ENCODE peak calls at places on chromosome 21, in five cellular contexts. J, Z, E, G and Q are unnamed samples.

GRCh38 chr21:31075844-31076243 is 37.6 kb upstream of the KRTAP19-8 start:
- DNase-seq in G (no peak), J (no peak), E (no peak), Z (no peak), Q (no peak)

GRCh38 chr21:17769049-17769845 is 49.9 kb downstream of the C21orf91 start:
- DNase-seq in G (no peak), Z (no peak), E (no peak), J (no peak), Q (no peak)

GRCh38 chr21:43662286-43662685 is 2.9 kb downstream of the RRP1B start:
- DNase-seq in Z (no peak), J (no peak), G (no peak), E (peak; percentile 12), Q (no peak)

GRCh38 chr21:40422851-40423635 is 423.9 kb downstream of the DSCAM start:
- DNase-seq in G (no peak), J (no peak), Z (no peak), E (no peak), Q (no peak)

GRCh38 chr21:31874817-31875216 is 2.0 kb downstream of the HUNK start:
- DNase-seq in E (no peak), G (no peak), Z (peak; percentile 26), J (no peak), Q (no peak)

GRCh38 chr21:37939251-37939650 is 23.0 kb upstream of the KCNJ6 start:
- DNase-seq in E (no peak), Z (peak; percentile 19), G (no peak), J (no peak), Q (no peak)

GRCh38 chr21:40049031-40049958 is 182.1 kb downstream of the PCP4 start:
- DNase-seq in E (peak; percentile 11), Z (peak; percentile 14), J (no peak), G (no peak), Q (no peak)

GRCh38 chr21:37803076-37803475 is 113.2 kb downstream of the KCNJ6 start:
- DNase-seq in J (no peak), Z (no peak), G (no peak), E (no peak), Q (no peak)

GRCh38 chr21:46104104-46104503 is 6.2 kb downstream of the COL6A2 start:
- DNase-seq in G (no peak), Z (no peak), J (no peak), E (no peak), Q (no peak)

GRCh38 chr21:31713973-31714740 is 17.8 kb downstream of the SCAF4 start:
- DNase-seq in E (peak; percentile 45), Z (no peak), G (no peak), J (no peak), Q (no peak)

GRCh38 chr21:33951276-33952178 is 35.9 kb upstream of the ATP5PO start:
- DNase-seq in G (no peak), E (peak; percentile 79), Z (no peak), J (no peak), Q (no peak)

GRCh38 chr21:43733529-43734071 is 14.7 kb downstream of the PDXK start:
- DNase-seq in Z (peak; percentile 51), G (no peak), J (peak; percentile 63), E (peak; percentile 79), Q (no peak)

GRCh38 chr21:34592120-34592561 is 22.8 kb downstream of the RCAN1 start:
- DNase-seq in G (no peak), E (peak; percentile 48), J (no peak), Z (peak; percentile 64), Q (peak; percentile 83)

DNA sequence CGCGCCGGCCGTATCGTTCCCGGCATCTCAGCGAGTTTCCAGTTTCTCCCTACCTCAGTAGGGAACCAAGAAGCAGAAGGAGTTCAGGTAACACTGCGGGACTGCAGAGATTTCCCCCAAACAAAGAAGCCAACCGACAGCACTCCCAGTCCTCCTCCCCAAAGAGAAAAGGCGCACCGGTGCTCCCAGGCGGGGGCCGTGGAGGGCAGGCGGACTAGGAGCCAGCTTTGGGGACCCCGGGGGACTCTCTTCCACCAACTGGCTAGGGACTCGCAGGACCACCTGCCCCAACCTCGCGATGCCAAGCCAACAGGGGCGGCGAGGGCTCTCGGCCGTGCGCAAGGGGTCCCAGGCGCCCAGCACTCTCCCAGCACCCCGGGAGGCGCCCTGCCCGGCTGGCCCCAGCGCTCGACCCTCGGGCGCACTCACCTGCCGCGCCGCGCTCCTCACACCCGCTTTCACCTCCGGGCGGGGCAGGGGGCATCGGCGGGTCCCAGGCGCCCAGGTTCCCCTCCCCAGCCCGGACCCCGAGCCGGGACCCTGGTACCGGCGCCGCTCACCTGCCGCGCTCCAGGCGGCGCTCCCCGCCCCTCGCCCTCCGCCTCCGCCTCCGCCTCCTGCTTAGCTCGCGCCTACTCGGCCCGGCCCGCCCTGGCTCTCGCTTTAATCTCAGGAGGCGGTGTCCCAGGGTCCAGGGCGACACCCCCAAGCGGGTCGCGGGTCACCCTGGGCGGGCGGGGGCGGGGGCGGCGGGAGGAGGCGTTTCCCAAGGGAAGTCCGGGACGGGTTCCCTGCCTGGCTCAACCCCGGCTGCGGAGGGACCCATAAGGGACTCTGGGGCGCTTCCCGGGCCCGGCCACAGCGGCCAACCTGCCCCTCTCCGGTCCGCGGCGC is at the start of gene TMPRSS2:
- DNase-seq in G (no peak), E (no peak), Z (peak; percentile 90), J (no peak), Q (no peak)
- TF ChIP-seq POLR2A in G (no peak), E (no peak), Z (peak; percentile 88), J (no peak), Q (no peak)

GRCh38 chr21:29125199-29125598 is 5.2 kb upstream of the MAP3K7CL start:
- DNase-seq in Z (no peak), G (no peak), E (no peak), J (no peak), Q (no peak)
- TF ChIP-seq CTCF in Z (no peak), G (no peak), E (no peak), J (no peak), Q (no peak)

DNA sequence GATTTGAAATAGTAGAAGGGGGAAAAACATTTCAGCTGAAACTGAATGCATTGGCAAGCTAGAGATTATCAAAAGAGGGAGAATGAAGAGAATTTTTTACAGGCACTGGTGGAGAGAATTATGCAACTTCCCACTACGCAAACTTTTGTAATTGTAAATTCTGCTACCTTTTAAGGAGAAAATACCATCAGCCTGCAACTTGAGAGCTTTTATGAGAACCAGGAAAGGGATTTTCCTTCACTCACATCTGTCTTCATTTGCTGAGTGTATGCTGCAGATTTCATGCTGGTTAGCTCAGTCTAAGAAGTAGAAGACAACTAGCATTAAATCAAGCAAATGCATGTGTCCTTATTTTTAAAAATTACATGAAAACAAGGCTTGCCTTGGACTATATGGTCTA is 43.7 kb downstream of the ADAMTS1 start:
- DNase-seq in G (no peak), J (no peak), Z (no peak), E (peak; percentile 94), Q (no peak)
- H3K4me3 ChIP-seq in G (no peak overlapping the region), J (no peak overlapping the region), Z (no peak overlapping the region), E (no peak overlapping the region), Q (no peak overlapping the region)

GRCh38 chr21:42221581-42222345 is 2.8 kb downstream of the ABCG1 start:
- DNase-seq in G (no peak), E (peak; percentile 87), Z (no peak), J (no peak), Q (peak; percentile 67)

GRCh38 chr21:42222821-42223390 is 4.0 kb downstream of the ABCG1 start:
- DNase-seq in G (no peak), J (no peak), E (no peak), Z (no peak), Q (no peak)

GRCh38 chr21:42223826-42224575 is 5.1 kb downstream of the ABCG1 start:
- DNase-seq in Z (no peak), G (no peak), J (no peak), E (no peak), Q (no peak)

GRCh38 chr21:42220138-42220701 is 1.3 kb downstream of the ABCG1 start:
- DNase-seq in G (no peak), E (peak; percentile 82), J (no peak), Z (peak; percentile 76), Q (peak; percentile 56)

DNA sequence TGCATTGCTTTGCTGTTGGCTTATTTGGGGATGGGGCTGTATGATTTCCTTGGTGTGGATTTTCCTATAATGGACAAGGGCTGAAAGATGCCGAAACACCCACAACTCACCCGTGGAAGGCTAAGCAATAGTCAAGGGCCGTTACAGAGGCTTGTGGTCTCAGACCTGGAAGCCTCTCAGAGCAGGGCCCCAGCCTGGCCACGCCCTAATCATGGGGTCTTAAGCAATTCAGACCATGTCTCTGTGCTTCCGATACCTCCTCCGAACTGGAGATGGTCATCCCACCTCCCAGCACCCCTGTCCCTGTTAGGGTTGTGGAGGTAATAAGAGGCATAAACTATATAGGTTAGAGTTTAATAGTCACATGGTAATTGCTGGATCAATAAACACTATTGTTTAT is 3.4 kb downstream of the ABCG1 start:
- DNase-seq in E (no peak), J (no peak), G (no peak), Z (no peak), Q (no peak)
- TF ChIP-seq POLR2A in E (no peak), J (no peak), G (no peak), Z (no peak), Q (no peak)

DNA sequence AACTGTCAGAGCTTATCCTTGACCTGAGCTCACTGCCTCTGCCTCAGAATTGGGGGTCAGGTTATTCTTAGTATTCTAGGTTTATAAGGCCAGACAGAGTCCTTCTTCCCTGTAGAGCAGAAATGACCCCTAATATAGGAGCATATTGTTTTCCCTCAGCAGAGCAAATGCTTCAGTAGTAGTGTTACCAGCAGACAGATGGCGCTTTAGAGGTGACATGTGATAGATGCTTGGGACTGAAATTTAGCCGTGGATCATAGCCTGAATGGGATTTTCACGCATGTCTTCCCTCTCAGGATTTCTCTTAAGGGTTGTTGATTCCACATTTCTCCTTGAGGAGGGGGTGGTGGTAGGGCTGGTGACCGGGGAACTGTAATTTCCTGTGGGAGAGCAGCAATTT is 24.5 kb downstream of the ADARB1 start:
- DNase-seq in E (no peak), G (no peak), J (no peak), Z (no peak), Q (no peak)
- TF ChIP-seq CTCF in E (peak; percentile 22), G (peak; percentile 11), J (no peak), Z (peak; percentile 18), Q (peak; percentile 48)

GRCh38 chr21:42089665-42090310 is 18.7 kb downstream of the UMODL1 start:
- DNase-seq in E (no peak), G (no peak), Z (no peak), J (no peak), Q (no peak)
- H3K4me3 ChIP-seq in E (no peak overlapping the region), G (no peak overlapping the region), Z (no peak overlapping the region), J (no peak overlapping the region), Q (no peak overlapping the region)

DNA sequence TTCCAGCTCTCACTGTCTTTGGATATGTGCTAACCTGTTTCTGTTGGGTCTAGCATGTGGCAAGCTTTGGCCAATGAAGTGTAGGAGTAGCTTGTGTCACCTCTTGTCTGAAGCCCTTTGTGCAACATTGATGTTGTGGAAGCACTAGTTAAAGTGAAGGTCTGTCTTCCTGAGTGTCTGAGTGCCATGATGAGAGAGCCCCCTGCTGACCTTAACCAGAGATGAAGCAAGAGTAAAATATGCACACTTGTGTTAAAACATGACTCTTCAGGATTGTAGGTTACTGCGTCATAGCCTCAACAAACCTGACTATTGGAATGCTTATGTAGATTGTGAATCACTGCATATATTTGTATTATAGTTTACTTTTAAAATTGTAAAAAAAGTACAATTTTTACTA is 103.7 kb downstream of the NCAM2 start:
- DNase-seq in G (no peak), J (no peak), Z (no peak), E (peak; percentile 85), Q (no peak)
- TF ChIP-seq POLR2A in G (no peak), J (no peak), Z (no peak), E (no peak), Q (no peak)